ENCODE peak calls at places on chromosome 1, in five cellular contexts. C is mesenchymal stem cell; K is mucosa of descending colon; A is vagina; U is CD8-positive, alpha-beta memory T cell. Q is an unnamed sample.

GRCh38 chr1:182191716-182192115 is 130.2 kb upstream of the ZNF648 start:
- DNase-seq in C (no peak), K (no peak), A (no peak), U (no peak), Q (no peak)

GRCh38 chr1:225449774-225450173 is 21.9 kb upstream of the LBR start:
- DNase-seq in C (no peak), K (no peak), A (no peak), U (no peak), Q (no peak)

GRCh38 chr1:212567676-212568075 is 40.9 kb upstream of the ATF3 start:
- DNase-seq in C (no peak), K (no peak), A (no peak), U (no peak), Q (no peak)

GRCh38 chr1:33036051-33036525 is 595 bp downstream of the AK2 start:
- DNase-seq in C (peak; percentile 58), K (no peak), A (no peak), U (no peak), Q (peak; percentile 23)

GRCh38 chr1:3795453-3796214 is 664 bp downstream of the LRRC47 start:
- DNase-seq in C (peak; percentile 18), K (no peak), A (no peak), U (no peak), Q (no peak)

GRCh38 chr1:244614113-244614836 is 38.7 kb upstream of the DESI2 start:
- DNase-seq in C (no peak), K (no peak), A (no peak), U (no peak), Q (no peak)

GRCh38 chr1:81823082-81823481 is 22.3 kb downstream of the ADGRL2 start:
- DNase-seq in C (no peak), K (no peak), A (no peak), U (no peak), Q (no peak)

GRCh38 chr1:156705918-156706646 is 699 bp upstream of the CRABP2 start:
- DNase-seq in C (peak; percentile 71), K (peak; percentile 64), A (no peak), U (peak; percentile 62), Q (peak; percentile 72)

GRCh38 chr1:184158911-184159701 is 107.6 kb downstream of the TSEN15 start:
- DNase-seq in C (peak; percentile 35), K (no peak), A (no peak), U (no peak), Q (peak; percentile 3)

GRCh38 chr1:153547560-153548551 is 1.2 kb downstream of the S100A3 start:
- DNase-seq in C (no peak), K (no peak), A (no peak), U (no peak), Q (no peak)
- H3K4me1 ChIP-seq in C (peaks cover 62% of the 10 kb centered on the region), K (peaks cover 29% of the 10 kb centered on the region), A (peaks cover 86% of the 10 kb centered on the region), U (peaks cover 48% of the 10 kb centered on the region), Q (peaks cover 53% of the 10 kb centered on the region)

DNA sequence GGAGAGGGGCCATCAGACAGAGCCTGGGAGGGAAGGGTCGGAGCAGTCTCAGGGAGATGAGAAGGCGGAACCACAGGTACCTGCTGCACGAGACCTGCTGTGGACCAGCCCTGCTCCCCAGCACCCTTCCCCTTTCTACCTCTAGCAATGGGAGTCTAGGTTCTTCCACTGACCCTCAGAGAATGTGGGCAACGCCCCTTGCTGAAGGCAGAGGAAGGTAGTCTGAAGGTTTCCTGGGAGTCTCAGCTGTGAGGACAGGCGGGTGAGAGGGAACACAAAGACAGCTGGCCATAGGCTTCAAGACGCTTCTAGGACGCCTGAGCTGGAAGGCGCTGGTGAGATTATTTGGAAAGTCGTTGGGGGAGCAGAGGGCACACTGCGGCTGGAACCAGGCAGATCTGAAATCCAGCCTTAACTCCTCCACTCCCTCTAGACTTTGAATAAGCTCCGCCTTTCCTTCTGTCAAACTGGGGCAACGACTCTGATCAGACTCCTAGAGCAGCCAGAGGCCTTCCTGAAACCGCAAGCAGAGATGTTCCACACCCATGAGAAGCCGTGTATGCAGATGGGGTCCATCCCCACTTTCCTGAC is 18.1 kb downstream of the SLC45A3 start:
- DNase-seq in C (no peak), K (no peak), A (no peak), U (no peak), Q (no peak)
- H3K4me1 ChIP-seq in C (peaks cover 19% of the 10 kb centered on the region), K (peaks cover 26% of the 10 kb centered on the region), A (no peaks in the 10 kb centered on the region), U (no peaks in the 10 kb centered on the region), Q (peaks cover 39% of the 10 kb centered on the region)

GRCh38 chr1:94661431-94661830 is 119.9 kb upstream of the F3 start:
- DNase-seq in C (no peak), K (no peak), A (no peak), U (no peak), Q (no peak)
- H3K4me1 ChIP-seq in C (peaks cover 2% of the 10 kb centered on the region), K (no peaks in the 10 kb centered on the region), A (no peaks in the 10 kb centered on the region), U (no peaks in the 10 kb centered on the region), Q (no peaks in the 10 kb centered on the region)

GRCh38 chr1:42934111-42934510 is 24.6 kb downstream of the SLC2A1 start:
- DNase-seq in C (no peak), K (peak; percentile 37), A (no peak), U (no peak), Q (no peak)

GRCh38 chr1:42935971-42936308 is 22.7 kb downstream of the SLC2A1 start:
- DNase-seq in C (no peak), K (no peak), A (no peak), U (no peak), Q (no peak)

GRCh38 chr1:42933610-42934009 is 25.1 kb downstream of the SLC2A1 start:
- DNase-seq in C (no peak), K (no peak), A (no peak), U (no peak), Q (no peak)

GRCh38 chr1:42935313-42935624 is 23.4 kb downstream of the SLC2A1 start:
- DNase-seq in C (no peak), K (peak; percentile 56), A (no peak), U (no peak), Q (no peak)

DNA sequence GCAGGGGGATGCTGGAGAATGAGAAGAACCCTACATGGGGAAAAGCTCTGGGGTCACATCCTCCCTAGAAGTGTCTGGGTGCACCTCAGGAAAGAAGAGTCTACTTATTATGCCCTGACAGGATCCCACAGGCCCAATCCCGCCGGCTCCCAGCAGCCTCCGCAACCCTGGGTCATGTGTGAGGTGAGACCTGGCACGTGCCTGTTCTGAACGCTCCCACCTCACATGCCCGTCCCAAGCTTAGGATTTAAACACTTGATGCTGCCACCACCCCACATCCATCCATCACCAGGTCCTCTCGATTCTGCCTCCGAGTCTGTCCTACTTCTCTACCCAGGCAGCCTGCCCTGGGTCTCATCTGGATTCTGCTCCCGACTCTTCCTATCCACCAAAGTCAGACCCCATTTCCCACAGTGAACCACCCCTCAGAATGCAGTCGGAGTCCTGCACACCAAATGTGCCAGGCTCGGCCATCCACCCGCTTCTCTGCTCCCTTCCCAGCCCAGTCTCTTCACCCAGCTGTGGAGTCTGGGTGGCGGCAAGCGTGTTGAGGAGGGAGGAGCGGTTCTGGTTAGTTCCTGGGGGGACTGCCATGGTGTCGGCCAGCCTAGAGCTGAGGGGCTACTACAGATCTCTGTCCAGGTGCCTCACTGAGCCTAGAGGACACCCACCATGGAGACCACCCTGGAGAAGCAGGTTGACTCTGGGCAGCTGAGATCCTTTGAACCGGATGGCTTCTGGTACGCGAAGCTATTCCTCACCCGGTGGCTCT is 23.9 kb downstream of the SLC2A1 start:
- DNase-seq in C (no peak), K (peak; percentile 29), A (no peak), U (no peak), Q (no peak)
- H3K4me1 ChIP-seq in C (peaks cover 57% of the 10 kb centered on the region), K (peaks cover 76% of the 10 kb centered on the region), A (peaks cover 85% of the 10 kb centered on the region), U (peaks cover 99% of the 10 kb centered on the region), Q (peaks cover 82% of the 10 kb centered on the region)